ENCODE peak calls at places on chromosome 3, in six cellular contexts. One of them, this sample, is unnamed.

GRCh38 chr3:23314981-23315805 is 112.1 kb downstream of the UBE2E2 start:
- DNase-seq in body of pancreas: no peak
- DNase-seq in progenitor cell of endocrine pancreas: no peak
- DNase-seq in A549: no peak
- DNase-seq in WTC11: no peak
- DNase-seq in NB4: no peak
- DNase-seq in this sample: no peak

GRCh38 chr3:185939721-185940120 is 1.9 kb upstream of the TRA2B start:
- DNase-seq in NB4: peak
- DNase-seq in WTC11: no peak
- DNase-seq in progenitor cell of endocrine pancreas: no peak
- DNase-seq in A549: no peak
- DNase-seq in body of pancreas: no peak
- DNase-seq in this sample: no peak

GRCh38 chr3:196274585-196274984 is 12.9 kb downstream of the PCYT1A start:
- DNase-seq in WTC11: no peak
- DNase-seq in progenitor cell of endocrine pancreas: no peak
- DNase-seq in body of pancreas: no peak
- DNase-seq in NB4: no peak
- DNase-seq in A549: no peak
- DNase-seq in this sample: no peak

GRCh38 chr3:74139648-74140047 is 474.8 kb downstream of the CNTN3 start:
- DNase-seq in body of pancreas: no peak
- DNase-seq in progenitor cell of endocrine pancreas: no peak
- DNase-seq in NB4: no peak
- DNase-seq in A549: no peak
- DNase-seq in WTC11: peak
- DNase-seq in this sample: no peak

GRCh38 chr3:99952306-99952705 is 134.6 kb downstream of the CMSS1 start:
- DNase-seq in body of pancreas: no peak
- DNase-seq in A549: no peak
- DNase-seq in progenitor cell of endocrine pancreas: no peak
- DNase-seq in WTC11: no peak
- DNase-seq in NB4: no peak
- DNase-seq in this sample: no peak

GRCh38 chr3:69391554-69391953 is 5.7 kb upstream of the FRMD4B start:
- DNase-seq in NB4: no peak
- DNase-seq in WTC11: no peak
- DNase-seq in A549: no peak
- DNase-seq in body of pancreas: no peak
- DNase-seq in progenitor cell of endocrine pancreas: no peak
- DNase-seq in this sample: no peak

GRCh38 chr3:187773233-187773962 is 28.1 kb upstream of the BCL6 start:
- DNase-seq in progenitor cell of endocrine pancreas: no peak
- DNase-seq in body of pancreas: no peak
- DNase-seq in A549: no peak
- DNase-seq in WTC11: no peak
- DNase-seq in NB4: peak
- DNase-seq in this sample: no peak

GRCh38 chr3:110758208-110758607 is 313.4 kb upstream of the NECTIN3 start:
- DNase-seq in A549: no peak
- DNase-seq in NB4: no peak
- DNase-seq in progenitor cell of endocrine pancreas: no peak
- DNase-seq in WTC11: no peak
- DNase-seq in body of pancreas: no peak
- DNase-seq in this sample: no peak

GRCh38 chr3:172972717-172973116 is 168.3 kb downstream of the SPATA16 start:
- DNase-seq in progenitor cell of endocrine pancreas: no peak
- DNase-seq in body of pancreas: no peak
- DNase-seq in NB4: no peak
- DNase-seq in WTC11: no peak
- DNase-seq in A549: no peak
- DNase-seq in this sample: no peak

GRCh38 chr3:37912052-37912733 is 50.5 kb downstream of the CTDSPL start:
- DNase-seq in progenitor cell of endocrine pancreas: no peak
- DNase-seq in body of pancreas: no peak
- DNase-seq in WTC11: peak
- DNase-seq in NB4: no peak
- DNase-seq in A549: no peak
- DNase-seq in this sample: no peak

GRCh38 chr3:73453676-73454075 is 171.1 kb downstream of the PDZRN3 start:
- DNase-seq in A549: no peak
- DNase-seq in WTC11: no peak
- DNase-seq in body of pancreas: no peak
- DNase-seq in progenitor cell of endocrine pancreas: no peak
- DNase-seq in NB4: no peak
- DNase-seq in this sample: no peak

GRCh38 chr3:48226959-48227358 is 3.7 kb downstream of the CAMP start:
- DNase-seq in WTC11: no peak
- DNase-seq in body of pancreas: no peak
- DNase-seq in NB4: no peak
- DNase-seq in A549: no peak
- DNase-seq in progenitor cell of endocrine pancreas: no peak
- DNase-seq in this sample: no peak

GRCh38 chr3:124584552-124585391 is 145.5 kb upstream of the UMPS start:
- DNase-seq in A549: peak
- DNase-seq in body of pancreas: peak
- DNase-seq in WTC11: peak
- DNase-seq in NB4: no peak
- DNase-seq in progenitor cell of endocrine pancreas: peak
- DNase-seq in this sample: peak

GRCh38 chr3:48587686-48588085 is 7.4 kb downstream of the COL7A1 start:
- DNase-seq in WTC11: no peak
- DNase-seq in NB4: no peak
- DNase-seq in progenitor cell of endocrine pancreas: no peak
- DNase-seq in A549: no peak
- DNase-seq in body of pancreas: no peak
- DNase-seq in this sample: no peak

GRCh38 chr3:69791111-69791510 is 51.8 kb downstream of the MITF start:
- DNase-seq in A549: no peak
- DNase-seq in WTC11: no peak
- DNase-seq in progenitor cell of endocrine pancreas: no peak
- DNase-seq in NB4: peak
- DNase-seq in body of pancreas: peak
- DNase-seq in this sample: no peak

GRCh38 chr3:181941250-181941649 is 229.5 kb downstream of the SOX2 start:
- DNase-seq in NB4: no peak
- DNase-seq in WTC11: no peak
- DNase-seq in A549: no peak
- DNase-seq in body of pancreas: no peak
- DNase-seq in progenitor cell of endocrine pancreas: no peak
- DNase-seq in this sample: no peak

GRCh38 chr3:42497009-42497731 is 5.3 kb upstream of the VIPR1 start:
- DNase-seq in NB4: no peak
- DNase-seq in WTC11: peak
- DNase-seq in body of pancreas: no peak
- DNase-seq in A549: peak
- DNase-seq in progenitor cell of endocrine pancreas: peak
- DNase-seq in this sample: no peak

GRCh38 chr3:24128195-24129005 is 183.3 kb downstream of the NR1D2 start:
- DNase-seq in WTC11: no peak
- DNase-seq in A549: no peak
- DNase-seq in NB4: no peak
- DNase-seq in body of pancreas: no peak
- DNase-seq in progenitor cell of endocrine pancreas: no peak
- DNase-seq in this sample: no peak

GRCh38 chr3:178584722-178585121 is 48.5 kb downstream of the KCNMB2 start:
- DNase-seq in NB4: no peak
- DNase-seq in WTC11: no peak
- DNase-seq in A549: no peak
- DNase-seq in body of pancreas: no peak
- DNase-seq in progenitor cell of endocrine pancreas: no peak
- DNase-seq in this sample: no peak

GRCh38 chr3:72628065-72628464 is 220.2 kb downstream of the SHQ1 start:
- DNase-seq in body of pancreas: no peak
- DNase-seq in NB4: peak
- DNase-seq in A549: no peak
- DNase-seq in progenitor cell of endocrine pancreas: no peak
- DNase-seq in WTC11: no peak
- DNase-seq in this sample: no peak

GRCh38 chr3:179083977-179084376 is 12.4 kb upstream of the ZMAT3 start:
- DNase-seq in progenitor cell of endocrine pancreas: no peak
- DNase-seq in WTC11: no peak
- DNase-seq in NB4: no peak
- DNase-seq in A549: no peak
- DNase-seq in body of pancreas: no peak
- DNase-seq in this sample: no peak

GRCh38 chr3:36362216-36362615 is 18.1 kb upstream of the STAC start:
- DNase-seq in A549: no peak
- DNase-seq in WTC11: no peak
- DNase-seq in body of pancreas: no peak
- DNase-seq in NB4: no peak
- DNase-seq in progenitor cell of endocrine pancreas: no peak
- DNase-seq in this sample: no peak

GRCh38 chr3:99817047-99817436 is 620 bp upstream of the CMSS1 start:
- DNase-seq in WTC11: no peak
- DNase-seq in progenitor cell of endocrine pancreas: no peak
- DNase-seq in NB4: no peak
- DNase-seq in body of pancreas: no peak
- DNase-seq in A549: no peak
- DNase-seq in this sample: peak

GRCh38 chr3:186360779-186361178 is 1.3 kb downstream of the DGKG start:
- DNase-seq in progenitor cell of endocrine pancreas: no peak
- DNase-seq in WTC11: peak
- DNase-seq in A549: no peak
- DNase-seq in body of pancreas: no peak
- DNase-seq in NB4: peak
- DNase-seq in this sample: peak

GRCh38 chr3:3015472-3016089 is 94.6 kb downstream of the IL5RA start:
- DNase-seq in body of pancreas: no peak
- DNase-seq in progenitor cell of endocrine pancreas: no peak
- DNase-seq in WTC11: no peak
- DNase-seq in A549: no peak
- DNase-seq in NB4: peak
- DNase-seq in this sample: no peak

GRCh38 chr3:195859061-195859845 is 47.5 kb upstream of the MUC4 start:
- DNase-seq in progenitor cell of endocrine pancreas: peak
- DNase-seq in WTC11: peak
- DNase-seq in NB4: peak
- DNase-seq in body of pancreas: peak
- DNase-seq in A549: peak
- DNase-seq in this sample: peak

GRCh38 chr3:14386254-14386653 is 16.2 kb upstream of the SLC6A6 start:
- DNase-seq in progenitor cell of endocrine pancreas: no peak
- DNase-seq in WTC11: no peak
- DNase-seq in NB4: no peak
- DNase-seq in body of pancreas: no peak
- DNase-seq in A549: no peak
- DNase-seq in this sample: no peak

GRCh38 chr3:33212406-33212805 is 6.2 kb downstream of the SUSD5 start:
- DNase-seq in progenitor cell of endocrine pancreas: no peak
- DNase-seq in WTC11: no peak
- DNase-seq in NB4: no peak
- DNase-seq in body of pancreas: no peak
- DNase-seq in A549: no peak
- DNase-seq in this sample: no peak

GRCh38 chr3:33211444-33211843 is 7.2 kb downstream of the SUSD5 start:
- DNase-seq in body of pancreas: no peak
- DNase-seq in A549: peak
- DNase-seq in progenitor cell of endocrine pancreas: no peak
- DNase-seq in NB4: no peak
- DNase-seq in WTC11: no peak
- DNase-seq in this sample: no peak

DNA sequence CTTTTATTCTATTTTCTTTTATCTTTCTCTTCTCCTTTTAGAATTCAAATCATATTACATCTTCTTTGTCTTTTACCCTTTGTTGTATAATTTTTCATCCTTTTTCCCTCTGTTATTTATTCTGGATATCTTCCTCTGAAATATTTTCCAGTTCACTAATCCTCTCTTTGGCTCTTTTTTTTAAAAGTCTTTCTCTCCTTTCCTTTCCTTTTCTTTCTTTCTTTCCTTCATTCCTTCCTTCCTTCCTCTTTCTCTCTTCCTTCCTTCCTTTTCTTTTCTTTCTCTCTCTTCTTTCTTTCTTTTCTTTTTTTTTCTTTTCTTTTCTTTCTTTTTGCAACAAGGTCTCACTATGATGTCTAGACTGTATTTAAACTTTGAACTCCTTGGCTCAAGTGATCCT is 9.3 kb downstream of the SUSD5 start:
- DNase-seq in A549: no peak
- DNase-seq in WTC11: no peak
- DNase-seq in body of pancreas: no peak
- DNase-seq in progenitor cell of endocrine pancreas: no peak
- DNase-seq in NB4: no peak
- DNase-seq in this sample: no peak
- TF ChIP-seq CTCF in A549: no peak
- TF ChIP-seq CTCF in WTC11: no peak
- TF ChIP-seq CTCF in body of pancreas: no peak
- TF ChIP-seq CTCF in progenitor cell of endocrine pancreas: no peak
- TF ChIP-seq CTCF in NB4: no peak
- TF ChIP-seq CTCF in this sample: no peak

GRCh38 chr3:138263104-138263503 is 66.5 kb downstream of the NME9 start:
- DNase-seq in progenitor cell of endocrine pancreas: no peak
- DNase-seq in WTC11: no peak
- DNase-seq in body of pancreas: no peak
- DNase-seq in NB4: no peak
- DNase-seq in A549: no peak
- DNase-seq in this sample: no peak
- TF ChIP-seq CTCF in progenitor cell of endocrine pancreas: no peak
- TF ChIP-seq CTCF in WTC11: no peak
- TF ChIP-seq CTCF in body of pancreas: no peak
- TF ChIP-seq CTCF in NB4: no peak
- TF ChIP-seq CTCF in A549: no peak
- TF ChIP-seq CTCF in this sample: peak

DNA sequence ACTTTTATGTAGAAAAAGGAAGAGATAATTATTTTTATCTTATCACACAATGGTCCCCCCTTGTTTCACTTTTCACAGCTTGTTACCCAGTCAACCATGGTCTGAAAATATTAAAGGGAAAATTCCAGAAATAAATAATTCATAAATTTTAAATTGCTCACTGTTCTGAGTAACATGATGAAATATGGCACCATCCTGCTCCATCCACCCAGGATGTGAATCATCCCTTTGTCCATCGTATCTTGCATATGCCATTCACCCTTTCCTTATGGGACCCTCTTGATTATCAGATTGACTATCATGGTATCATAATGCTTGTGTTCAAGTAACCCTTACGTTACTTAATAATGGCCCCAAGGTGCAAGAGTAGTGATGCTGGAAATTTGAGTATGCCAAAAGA is 43.7 kb downstream of the ANKRD28 start:
- DNase-seq in progenitor cell of endocrine pancreas: no peak
- DNase-seq in NB4: no peak
- DNase-seq in WTC11: no peak
- DNase-seq in A549: no peak
- DNase-seq in body of pancreas: no peak
- DNase-seq in this sample: no peak
- TF ChIP-seq CTCF in progenitor cell of endocrine pancreas: no peak
- TF ChIP-seq CTCF in NB4: no peak
- TF ChIP-seq CTCF in WTC11: no peak
- TF ChIP-seq CTCF in A549: no peak
- TF ChIP-seq CTCF in body of pancreas: no peak
- TF ChIP-seq CTCF in this sample: no peak

DNA sequence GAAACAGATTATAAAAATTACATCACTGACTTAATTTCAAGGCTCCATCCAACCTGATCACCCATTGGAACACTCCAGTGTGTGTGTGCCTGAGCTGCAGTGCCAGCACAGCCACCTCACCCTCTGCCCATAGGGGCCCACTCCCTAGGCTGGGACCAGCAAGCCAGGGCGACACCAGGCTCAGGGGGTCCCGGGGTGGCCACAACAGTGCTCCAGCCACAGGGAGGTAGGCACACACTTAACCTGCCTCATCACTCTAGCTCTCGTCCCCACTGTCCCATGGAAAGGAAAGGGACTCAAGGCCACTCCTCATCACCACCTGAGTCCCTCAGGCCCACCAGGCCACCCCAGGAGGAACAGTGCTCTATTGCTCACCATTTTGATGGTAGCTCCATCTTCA is 24.9 kb downstream of the ZXDC start:
- DNase-seq in WTC11: no peak
- DNase-seq in A549: no peak
- DNase-seq in body of pancreas: no peak
- DNase-seq in progenitor cell of endocrine pancreas: no peak
- DNase-seq in NB4: no peak
- DNase-seq in this sample: peak
- TF ChIP-seq CTCF in WTC11: no peak
- TF ChIP-seq CTCF in A549: no peak
- TF ChIP-seq CTCF in body of pancreas: no peak
- TF ChIP-seq CTCF in progenitor cell of endocrine pancreas: no peak
- TF ChIP-seq CTCF in NB4: no peak
- TF ChIP-seq CTCF in this sample: no peak